ENCODE peak calls at places on chromosomes 1 and 21, in seven cellular contexts. O is left ventricle myocardium inferior; U is keratinocyte; J is CD4-positive, alpha-beta T cell; L is B cell; Q is GM13976; R is GM13977. M is an unnamed sample.

GRCh38 chr1:239814306-239814881 is 277.3 kb upstream of the FMN2 start:
- DNase-seq in O (no peak), U (no peak), J (no peak), L (no peak), Q (no peak), R (no peak), M (no peak)

GRCh38 chr21:34576043-34576466 is 38.9 kb downstream of the RCAN1 start:
- DNase-seq in O (peak; percentile 45), U (no peak), J (no peak), L (no peak), Q (no peak), R (no peak), M (no peak)

GRCh38 chr1:27602510-27603319 is 1.2 kb downstream of the AHDC1 start:
- DNase-seq in O (peak; percentile 61), U (no peak), J (peak; percentile 25), L (peak; percentile 63), Q (peak; percentile 67), R (peak; percentile 75), M (peak; percentile 54)

GRCh38 chr1:168392958-168393357 is 112.3 kb downstream of the TBX19 start:
- DNase-seq in O (no peak), U (no peak), J (no peak), L (no peak), Q (no peak), R (no peak), M (no peak)

GRCh38 chr1:222010306-222010705 is 268.4 kb upstream of the DUSP10 start:
- DNase-seq in O (no peak), U (no peak), J (no peak), L (no peak), Q (no peak), R (no peak), M (no peak)

GRCh38 chr1:201028473-201028889 is 5.0 kb upstream of the KIF21B start:
- DNase-seq in O (no peak), U (no peak), J (no peak), L (no peak), Q (no peak), R (no peak), M (no peak)

GRCh38 chr1:238653693-238654321 is 732.6 kb upstream of the CHRM3 start:
- DNase-seq in O (no peak), U (no peak), J (no peak), L (no peak), Q (no peak), R (no peak), M (no peak)

GRCh38 chr1:42973304-42973703 is 14.6 kb upstream of the SLC2A1 start:
- DNase-seq in O (peak; percentile 36), U (no peak), J (no peak), L (no peak), Q (no peak), R (no peak), M (no peak)

GRCh38 chr1:56645663-56646330 is 683 bp downstream of the PRKAA2 start:
- DNase-seq in O (no peak), U (no peak), J (no peak), L (peak; percentile 14), Q (no peak), R (peak; percentile 13), M (no peak)

GRCh38 chr21:33265664-33266049 is 510 bp upstream of the IL10RB start:
- DNase-seq in O (peak; percentile 50), U (no peak), J (no peak), L (peak; percentile 86), Q (peak; percentile 62), R (peak; percentile 45), M (peak; percentile 63)

GRCh38 chr1:41728403-41729202 is 190.1 kb downstream of the HIVEP3 start:
- DNase-seq in O (no peak), U (no peak), J (no peak), L (peak; percentile 88), Q (peak; percentile 89), R (peak; percentile 87), M (peak; percentile 89)

GRCh38 chr1:238177960-238178359 is 287.2 kb upstream of the ZP4 start:
- DNase-seq in O (no peak), U (peak; percentile 1), J (no peak), L (no peak), Q (no peak), R (no peak), M (no peak)

GRCh38 chr1:66711420-66711819 is 40.8 kb upstream of the DYNLT5 start:
- DNase-seq in O (no peak), U (no peak), J (no peak), L (no peak), Q (no peak), R (no peak), M (no peak)

GRCh38 chr1:77081834-77082233 is 137.4 kb downstream of the PIGK start:
- DNase-seq in O (no peak), U (no peak), J (no peak), L (no peak), Q (no peak), R (no peak), M (no peak)

GRCh38 chr1:41925712-41926111 is 7.0 kb upstream of the HIVEP3 start:
- DNase-seq in O (no peak), U (no peak), J (no peak), L (no peak), Q (no peak), R (no peak), M (no peak)

GRCh38 chr1:89832481-89833127 is 11.8 kb downstream of the LRRC8D start:
- DNase-seq in O (no peak), U (no peak), J (no peak), L (no peak), Q (no peak), R (no peak), M (no peak)

GRCh38 chr1:234885601-234886000 is 243.0 kb downstream of the TOMM20 start:
- DNase-seq in O (peak; percentile 62), U (no peak), J (no peak), L (no peak), Q (no peak), R (no peak), M (no peak)

GRCh38 chr1:92709738-92710137 is 75.2 kb downstream of the EVI5 start:
- DNase-seq in O (no peak), U (no peak), J (no peak), L (no peak), Q (no peak), R (no peak), M (no peak)

GRCh38 chr1:2564006-2564814 is 8.0 kb downstream of the TNFRSF14 start:
- DNase-seq in O (no peak), U (no peak), J (no peak), L (no peak), Q (no peak), R (no peak), M (no peak)

GRCh38 chr1:2563205-2563604 is 7.0 kb downstream of the TNFRSF14 start:
- DNase-seq in O (no peak), U (no peak), J (no peak), L (no peak), Q (no peak), R (no peak), M (no peak)

GRCh38 chr1:2561446-2561845 is 5.3 kb downstream of the TNFRSF14 start:
- DNase-seq in O (no peak), U (no peak), J (no peak), L (no peak), Q (no peak), R (no peak), M (no peak)

GRCh38 chr1:2560299-2561073 is 4.3 kb downstream of the TNFRSF14 start:
- DNase-seq in O (no peak), U (no peak), J (no peak), L (no peak), Q (no peak), R (no peak), M (no peak)

DNA sequence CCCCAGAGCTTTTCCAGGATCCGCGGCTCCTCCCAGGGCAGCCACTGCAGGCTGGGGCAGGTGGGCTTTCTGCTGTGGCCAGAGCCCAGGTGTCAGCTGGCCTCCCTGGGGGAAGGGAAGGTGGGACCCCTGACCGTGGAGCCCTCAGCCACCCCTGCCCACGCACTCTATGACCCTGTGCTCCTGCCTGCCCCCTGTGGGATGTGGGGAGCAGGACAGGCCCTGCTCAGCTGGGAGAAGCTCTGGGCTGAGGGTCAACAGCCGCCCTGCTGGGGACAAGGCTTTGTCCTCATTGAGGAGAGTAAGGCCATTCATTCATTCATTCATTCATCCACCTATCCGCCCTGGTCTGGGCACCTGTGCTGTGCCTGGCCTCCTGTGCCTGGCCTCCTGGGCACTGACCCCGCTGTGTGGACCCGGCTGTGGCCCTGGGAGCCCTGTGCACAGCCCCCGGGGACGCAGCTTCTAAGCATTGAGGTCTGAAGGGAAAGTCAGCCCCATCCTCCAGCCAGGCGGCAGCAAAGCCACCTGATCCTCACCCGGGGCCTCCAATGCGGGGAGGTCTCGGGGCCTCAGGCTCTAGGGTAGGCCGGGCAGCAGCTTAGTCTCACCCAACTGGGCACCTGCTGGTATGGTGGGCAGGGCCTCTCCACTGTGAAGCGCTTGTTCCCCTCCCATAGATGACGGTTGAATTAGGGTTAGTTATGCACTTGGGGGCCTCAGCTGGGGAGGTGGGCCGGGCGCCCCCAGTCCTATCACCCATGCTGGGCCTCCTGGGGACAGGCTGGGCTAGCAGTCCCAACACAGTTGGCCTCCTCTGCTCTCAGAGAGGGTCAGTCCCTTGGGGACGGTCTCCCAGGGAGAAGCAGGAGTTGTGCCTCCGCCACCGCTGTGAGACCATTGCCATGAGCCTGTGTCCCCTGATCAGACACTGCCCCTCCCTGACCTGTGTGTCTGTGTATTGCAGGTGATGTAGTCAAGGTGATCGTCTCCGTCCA is 6.0 kb downstream of the TNFRSF14 start:
- DNase-seq in O (no peak), U (no peak), J (no peak), L (peak; percentile 50), Q (no peak), R (no peak), M (no peak)
- TF ChIP-seq CTCF in O (peak; percentile 42), U (peak; percentile 32), J (no peak), L (peak; percentile 64), Q (peak; percentile 44), R (peak; percentile 62), M (peak; percentile 40)

GRCh38 chr21:35606136-35606535 is 454.2 kb downstream of the SETD4 start:
- DNase-seq in O (no peak), U (no peak), J (no peak), L (no peak), Q (no peak), R (no peak), M (no peak)

GRCh38 chr21:35606578-35606977 is 453.7 kb downstream of the SETD4 start:
- DNase-seq in O (no peak), U (no peak), J (no peak), L (no peak), Q (no peak), R (no peak), M (no peak)

GRCh38 chr21:35609263-35609662 is 451.1 kb downstream of the SETD4 start:
- DNase-seq in O (no peak), U (peak; percentile 56), J (no peak), L (no peak), Q (no peak), R (no peak), M (no peak)

GRCh38 chr21:35603471-35603870 is 456.9 kb downstream of the SETD4 start:
- DNase-seq in O (no peak), U (no peak), J (no peak), L (no peak), Q (no peak), R (no peak), M (no peak)

GRCh38 chr21:35607406-35607805 is 452.9 kb downstream of the SETD4 start:
- DNase-seq in O (no peak), U (no peak), J (no peak), L (no peak), Q (no peak), R (no peak), M (no peak)
- TF ChIP-seq CTCF in O (no peak), U (no peak), J (no peak), L (no peak), Q (no peak), R (no peak), M (no peak)

GRCh38 chr21:43925609-43926008 is 60.6 kb downstream of the AGPAT3 start:
- DNase-seq in O (peak; percentile 18), U (no peak), J (no peak), L (no peak), Q (no peak), R (no peak), M (no peak)
- TF ChIP-seq CTCF in O (no peak), U (no peak), J (no peak), L (no peak), Q (no peak), R (no peak), M (no peak)

GRCh38 chr1:114219247-114219872 is 65.7 kb upstream of the SYT6 start:
- DNase-seq in O (no peak), U (no peak), J (no peak), L (no peak), Q (no peak), R (no peak), M (no peak)
- TF ChIP-seq CTCF in O (peak; percentile 18), U (no peak), J (no peak), L (no peak), Q (no peak), R (no peak), M (no peak)